ENCODE peak calls at places on chromosomes 11 and 22, in seven cellular contexts. S is activated T-cell treated with anti-CD3 and anti-CD28 coated beads, Interleukin-2, amount 50 U/mL, for 48 hours; M is activated T-helper 1 cell treated with anti-CD3 and anti-CD28 coated beads, Interleukin-12 subunit alpha, Interleukin-12 subunit beta, Interleukin-2, Interleukin-4 antibody, amounts not matched to agents 30 ng/mL and 10 ng/mL and 1 ng/mL, durations not matched to agents 14 hours and 24 hours and 36 hours; T is psoas muscle; E is NB4; C is heart left ventricle; Y is GM10248. N is an unnamed sample.

GRCh38 chr11:30292545-30292944 is 30.4 kb upstream of the ARL14EP start:
- DNase-seq in S (no peak), M (no peak), T (no peak), E (no peak), C (no peak), Y (no peak), N (no peak)

GRCh38 chr22:39297490-39298193 is 21.8 kb downstream of the RPL3 start:
- DNase-seq in S (no peak), M (no peak), T (no peak), E (peak; percentile 49), C (no peak), Y (no peak), N (peak; percentile 85)

GRCh38 chr11:29564501-29564900 is 452.3 kb downstream of the KCNA4 start:
- DNase-seq in S (no peak), M (no peak), T (no peak), E (no peak), C (no peak), Y (no peak), N (no peak)

GRCh38 chr22:20857247-20857643 is 1.4 kb downstream of the PI4KA start:
- DNase-seq in S (no peak), M (no peak), T (no peak), E (no peak), C (no peak), Y (no peak), N (no peak)

GRCh38 chr22:23086787-23087186 is 16.5 kb downstream of the GNAZ start:
- DNase-seq in S (no peak), M (no peak), T (no peak), E (no peak), C (no peak), Y (no peak), N (no peak)

GRCh38 chr11:92653448-92653847 is 316.0 kb upstream of the MTNR1B start:
- DNase-seq in S (no peak), M (no peak), T (no peak), E (no peak), C (no peak), Y (no peak), N (no peak)

GRCh38 chr11:110081462-110082233 is 11.5 kb upstream of the ZC3H12C start:
- DNase-seq in S (no peak), M (no peak), T (no peak), E (no peak), C (no peak), Y (no peak), N (no peak)

GRCh38 chr22:24357547-24357946 is 69.9 kb upstream of the ADORA2A start:
- DNase-seq in S (no peak), M (no peak), T (no peak), E (no peak), C (no peak), Y (no peak), N (no peak)

N was measured in PC-9.